ENCODE peak calls at places on chromosomes 5 and 9, in ten cellular contexts. P, L, K, Q, T, N, Y, M, Z and E are unnamed samples.

GRCh38 chr5:151383011-151383410 is 35.7 kb upstream of the SLC36A2 start:
- DNase-seq in P (no peak), L (no peak), K (no peak), Q (no peak), T (no peak), N (no peak), Y (no peak), M (no peak), Z (no peak), E (no peak)

GRCh38 chr9:27150758-27151431 is 41.9 kb downstream of the TEK start:
- DNase-seq in P (no peak), L (no peak), K (no peak), Q (peak), T (no peak), N (no peak), Y (no peak), M (no peak), Z (no peak), E (no peak)

GRCh38 chr9:105290401-105290800 is 46.0 kb downstream of the SLC44A1 start:
- DNase-seq in P (no peak), L (no peak), K (no peak), Q (peak), T (no peak), N (no peak), Y (no peak), M (no peak), Z (no peak), E (no peak)

GRCh38 chr9:76655121-76655531 is 109.1 kb upstream of the PCA3 start:
- DNase-seq in P (no peak), L (no peak), K (no peak), Q (no peak), T (no peak), N (no peak), Y (no peak), M (peak), Z (no peak), E (no peak)

GRCh38 chr5:96968614-96969013 is 32.7 kb downstream of the LNPEP start:
- DNase-seq in P (no peak), L (no peak), K (no peak), Q (no peak), T (no peak), N (no peak), Y (no peak), M (peak), Z (no peak), E (no peak)

GRCh38 chr5:116032094-116032517 is at the start of gene ARL14EPL:
- DNase-seq in P (no peak), L (no peak), K (no peak), Q (peak), T (peak), N (peak), Y (peak), M (no peak), Z (peak), E (peak)

GRCh38 chr5:42636946-42637345 is 119.7 kb upstream of the CCDC152 start:
- DNase-seq in P (no peak), L (no peak), K (no peak), Q (no peak), T (no peak), N (no peak), Y (no peak), M (no peak), Z (no peak), E (no peak)

GRCh38 chr5:148786456-148786855 is 40.0 kb upstream of the ADRB2 start:
- DNase-seq in P (no peak), L (no peak), K (no peak), Q (no peak), T (no peak), N (no peak), Y (no peak), M (no peak), Z (no peak), E (no peak)

GRCh38 chr5:174172104-174172965 is 126.8 kb downstream of the NSG2 start:
- DNase-seq in P (no peak), L (no peak), K (no peak), Q (no peak), T (no peak), N (no peak), Y (no peak), M (peak), Z (no peak), E (peak)

GRCh38 chr5:14180437-14180836 is 37.3 kb downstream of the TRIO start:
- DNase-seq in P (no peak), L (no peak), K (no peak), Q (no peak), T (no peak), N (no peak), Y (no peak), M (no peak), Z (no peak), E (no peak)

GRCh38 chr5:149046196-149046829 is 16.5 kb downstream of the SH3TC2 start:
- DNase-seq in P (no peak), L (no peak), K (no peak), Q (no peak), T (no peak), N (no peak), Y (no peak), M (no peak), Z (no peak), E (no peak)

GRCh38 chr9:72601595-72601994 is 80.2 kb downstream of the TMC1 start:
- DNase-seq in P (no peak), L (no peak), K (no peak), Q (no peak), T (no peak), N (no peak), Y (no peak), M (no peak), Z (no peak), E (no peak)